ENCODE peak calls at places on chromosome 18, in ten cellular contexts. R is A549; P is stimulated activated CD8-positive, alpha-beta memory T cell treated with anti-CD3 and anti-CD28 coated beads, Interleukin-2, amount 100 ng/mL, for 1 hour; L is nucleus accumbens; Q is nephron progenitor cell; U is spleen; I is upper lobe of left lung; Z is ovary; C is iPS DF 6.9; S is NCI-H1930. B is an unnamed sample.

GRCh38 chr18:24585996-24586566 is 125.6 kb downstream of the HRH4 start:
- DNase-seq in L (no peak), S (no peak), Q (no peak), U (no peak), C (no peak), R (no peak), P (no peak), Z (no peak), I (no peak), B (no peak)

GRCh38 chr18:13312515-13312914 is 94.0 kb downstream of the LDLRAD4 start:
- DNase-seq in S (no peak), Q (no peak), Z (no peak), U (no peak), I (no peak), R (no peak), P (no peak), C (no peak), L (no peak), B (no peak)

GRCh38 chr18:48840491-48840877 is 110.3 kb downstream of the SMAD7 start:
- DNase-seq in Z (no peak), C (no peak), Q (no peak), S (no peak), L (peak), P (no peak), R (no peak), I (no peak), U (peak), B (peak)

GRCh38 chr18:12750076-12750707 is 47.4 kb downstream of the PSMG2 start:
- DNase-seq in Q (no peak), P (no peak), L (no peak), I (no peak), C (no peak), Z (no peak), U (no peak), R (no peak), S (no peak), B (no peak)

GRCh38 chr18:68843467-68844089 is 45.7 kb downstream of the CCDC102B start:
- DNase-seq in L (no peak), Z (no peak), S (no peak), I (no peak), Q (no peak), U (no peak), P (no peak), C (no peak), R (no peak), B (no peak)

GRCh38 chr18:11260963-11261441 is 111.6 kb upstream of the PIEZO2 start:
- DNase-seq in R (no peak), U (no peak), P (no peak), S (no peak), L (no peak), Q (no peak), Z (no peak), C (no peak), I (no peak), B (no peak)

GRCh38 chr18:7116001-7116831 is 1.4 kb downstream of the LAMA1 start:
- DNase-seq in U (no peak), Z (peak), S (no peak), C (no peak), I (no peak), R (no peak), P (no peak), Q (peak), L (no peak), B (no peak)

GRCh38 chr18:77316013-77316412 is 66.4 kb downstream of the GALR1 start:
- DNase-seq in P (no peak), S (no peak), R (no peak), U (no peak), Q (no peak), L (no peak), C (no peak), Z (no peak), I (no peak), B (no peak)

GRCh38 chr18:35971661-35972196 is 750 bp upstream of the RMP24 start:
- DNase-seq in I (no peak), Q (no peak), L (no peak), Z (no peak), P (no peak), R (no peak), C (no peak), U (no peak), S (no peak), B (no peak)

GRCh38 chr18:59055345-59056032 is 84.2 kb upstream of the SEC11C start:
- DNase-seq in L (no peak), R (peak), I (no peak), Q (no peak), U (no peak), P (no peak), S (no peak), C (no peak), Z (no peak), B (no peak)

GRCh38 chr18:68909579-68909978 is 111.7 kb downstream of the CCDC102B start:
- DNase-seq in U (no peak), Z (no peak), L (no peak), R (no peak), P (no peak), S (no peak), Q (no peak), I (no peak), C (no peak), B (no peak)

GRCh38 chr18:8611916-8612576 is 2.8 kb downstream of the RAB12 start:
- DNase-seq in P (no peak), R (no peak), I (no peak), L (no peak), Z (no peak), S (no peak), C (no peak), Q (no peak), U (no peak), B (no peak)

GRCh38 chr18:8643479-8643878 is 34.2 kb downstream of the RAB12 start:
- DNase-seq in C (no peak), Z (no peak), I (no peak), R (no peak), U (no peak), Q (no peak), P (no peak), L (no peak), S (no peak), B (no peak)

GRCh38 chr18:3806656-3807055 is 356.7 kb downstream of the TGIF1 start:
- DNase-seq in L (no peak), C (no peak), Q (peak), R (no peak), S (no peak), U (no peak), I (no peak), P (no peak), Z (no peak), B (no peak)

GRCh38 chr18:63762518-63762917 is 12.7 kb upstream of the SERPINB7 start:
- DNase-seq in S (no peak), C (no peak), U (no peak), Q (no peak), R (no peak), Z (no peak), I (no peak), P (no peak), L (no peak), B (no peak)

GRCh38 chr18:34550902-34551301 is 159.2 kb upstream of the DTNA start:
- DNase-seq in Z (no peak), R (no peak), S (no peak), Q (no peak), C (no peak), U (no peak), P (no peak), I (no peak), L (no peak), B (no peak)

GRCh38 chr18:60235164-60235563 is 137.4 kb downstream of the MC4R start:
- DNase-seq in S (no peak), Z (no peak), P (no peak), U (no peak), Q (no peak), C (no peak), L (no peak), I (no peak), R (no peak), B (no peak)

GRCh38 chr18:54700580-54700979 is 109.5 kb downstream of the DYNAP start:
- DNase-seq in Q (no peak), L (no peak), S (no peak), I (no peak), C (no peak), R (peak), Z (no peak), U (no peak), P (no peak), B (no peak)

GRCh38 chr18:76258209-76258608 is 236.8 kb downstream of the ZNF516 start:
- DNase-seq in L (no peak), U (no peak), I (no peak), Q (no peak), Z (no peak), P (no peak), S (no peak), C (no peak), R (no peak), B (no peak)

GRCh38 chr18:13217466-13217961 is 1.0 kb upstream of the LDLRAD4 start:
- DNase-seq in I (peak), C (no peak), U (peak), P (peak), S (no peak), Q (peak), L (no peak), R (peak), Z (no peak), B (peak)

B was measured in left ventricle myocardium superior.